ENCODE peak calls at places on chromosomes 11 and 22, in four cellular contexts. One of them, this sample, is unnamed.

GRCh38 chr11:43574949-43575915 is 105.3 kb upstream of the HSD17B12 start:
- ATAC-seq in aorta: peak; percentile 42
- ATAC-seq in body of pancreas: peak; percentile 33
- ATAC-seq in right cardiac atrium: peak; percentile 75
- ATAC-seq in this sample: no peak

GRCh38 chr11:27861706-27862430 is 161.6 kb upstream of the BDNF start:
- ATAC-seq in aorta: peak; percentile 66
- ATAC-seq in body of pancreas: no peak
- ATAC-seq in right cardiac atrium: peak; percentile 87
- ATAC-seq in this sample: peak; percentile 86

GRCh38 chr11:24196733-24197132 is 300.1 kb upstream of the LUZP2 start:
- ATAC-seq in aorta: no peak
- ATAC-seq in body of pancreas: no peak
- ATAC-seq in right cardiac atrium: no peak
- ATAC-seq in this sample: no peak

GRCh38 chr11:111001986-111002616 is 243.4 kb upstream of the POU2AF2 start:
- ATAC-seq in aorta: peak; percentile 83
- ATAC-seq in body of pancreas: no peak
- ATAC-seq in right cardiac atrium: peak; percentile 78
- ATAC-seq in this sample: peak; percentile 88

GRCh38 chr11:16612801-16613400 is 125.5 kb upstream of the C11orf58 start:
- ATAC-seq in aorta: peak; percentile 53
- ATAC-seq in body of pancreas: peak; percentile 13
- ATAC-seq in right cardiac atrium: peak; percentile 42
- ATAC-seq in this sample: peak; percentile 11

GRCh38 chr11:67032830-67033555 is 10.1 kb downstream of the SYT12 start:
- ATAC-seq in aorta: peak; percentile 85
- ATAC-seq in body of pancreas: no peak
- ATAC-seq in right cardiac atrium: peak; percentile 78
- ATAC-seq in this sample: no peak

GRCh38 chr22:24026733-24027132 is 15.6 kb downstream of the CABIN1 start:
- ATAC-seq in aorta: no peak
- ATAC-seq in body of pancreas: no peak
- ATAC-seq in right cardiac atrium: no peak
- ATAC-seq in this sample: no peak

GRCh38 chr11:57485217-57486007 is 25.1 kb downstream of the RTN4RL2 start:
- ATAC-seq in aorta: no peak
- ATAC-seq in body of pancreas: no peak
- ATAC-seq in right cardiac atrium: no peak
- ATAC-seq in this sample: no peak

GRCh38 chr11:130388607-130389205 is 39.7 kb downstream of the ADAMTS8 start:
- ATAC-seq in aorta: no peak
- ATAC-seq in body of pancreas: no peak
- ATAC-seq in right cardiac atrium: peak; percentile 53
- ATAC-seq in this sample: no peak

GRCh38 chr11:56251954-56252353 is at the start of gene OR5T3:
- ATAC-seq in aorta: no peak
- ATAC-seq in body of pancreas: no peak
- ATAC-seq in right cardiac atrium: no peak
- ATAC-seq in this sample: no peak

GRCh38 chr22:17402304-17402703 is 33.0 kb downstream of the CECR2 start:
- ATAC-seq in aorta: no peak
- ATAC-seq in body of pancreas: no peak
- ATAC-seq in right cardiac atrium: no peak
- ATAC-seq in this sample: no peak

GRCh38 chr11:111459506-111460270 is 52.5 kb downstream of the BTG4 start:
- ATAC-seq in aorta: no peak
- ATAC-seq in body of pancreas: no peak
- ATAC-seq in right cardiac atrium: no peak
- ATAC-seq in this sample: no peak

GRCh38 chr22:43116932-43117331 is 6.4 kb downstream of the BIK start:
- ATAC-seq in aorta: no peak
- ATAC-seq in body of pancreas: no peak
- ATAC-seq in right cardiac atrium: no peak
- ATAC-seq in this sample: no peak
- H3K4me1 ChIP-seq in aorta: no peaks in the 10 kb centered on the region
- H3K4me1 ChIP-seq in body of pancreas: peaks cover 21% of the 10 kb centered on the region
- H3K4me1 ChIP-seq in right cardiac atrium: no peaks in the 10 kb centered on the region
- H3K4me1 ChIP-seq in this sample: no peaks in the 10 kb centered on the region

GRCh38 chr11:116930177-116930576 is 92.8 kb upstream of the APOA1 start:
- ATAC-seq in aorta: peak; percentile 47
- ATAC-seq in body of pancreas: no peak
- ATAC-seq in right cardiac atrium: peak; percentile 60
- ATAC-seq in this sample: no peak

GRCh38 chr11:116931206-116931953 is 94.0 kb upstream of the APOA1 start:
- ATAC-seq in aorta: no peak
- ATAC-seq in body of pancreas: no peak
- ATAC-seq in right cardiac atrium: peak; percentile 90
- ATAC-seq in this sample: peak; percentile 39

GRCh38 chr11:116930586-116930985 is 93.2 kb upstream of the APOA1 start:
- ATAC-seq in aorta: peak; percentile 13
- ATAC-seq in body of pancreas: no peak
- ATAC-seq in right cardiac atrium: no peak
- ATAC-seq in this sample: no peak

GRCh38 chr11:116933961-116934360 is 96.5 kb upstream of the APOA1 start:
- ATAC-seq in aorta: no peak
- ATAC-seq in body of pancreas: no peak
- ATAC-seq in right cardiac atrium: no peak
- ATAC-seq in this sample: no peak

DNA sequence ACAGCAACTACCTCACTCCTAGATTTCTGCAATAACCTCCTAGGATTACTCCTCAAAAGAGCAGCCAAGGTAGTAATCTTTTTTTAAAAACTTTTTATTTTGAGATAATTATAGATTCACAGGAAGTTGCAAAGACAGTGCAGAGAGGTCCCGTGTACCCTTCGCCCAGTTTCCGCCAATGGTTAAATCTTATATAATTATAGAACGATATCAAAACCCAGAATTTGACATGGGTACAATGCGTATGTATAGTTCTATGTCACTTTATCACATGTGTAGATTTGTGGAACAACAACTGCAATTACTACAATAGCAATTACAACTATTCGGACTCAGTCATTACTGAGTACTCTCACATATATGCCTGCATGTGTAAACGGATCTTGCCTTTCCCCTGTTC is 94.8 kb upstream of the APOA1 start:
- ATAC-seq in aorta: no peak
- ATAC-seq in body of pancreas: no peak
- ATAC-seq in right cardiac atrium: no peak
- ATAC-seq in this sample: no peak
- H3K27ac ChIP-seq in aorta: no peak overlapping the region
- H3K27ac ChIP-seq in body of pancreas: no peak overlapping the region
- H3K27ac ChIP-seq in right cardiac atrium: no peak overlapping the region
- H3K27ac ChIP-seq in this sample: peak overlapping the region; percentile 63

GRCh38 chr22:29006346-29006745 is 55.3 kb downstream of the C22orf31 start:
- ATAC-seq in aorta: no peak
- ATAC-seq in body of pancreas: no peak
- ATAC-seq in right cardiac atrium: no peak
- ATAC-seq in this sample: no peak
- H3K4me1 ChIP-seq in aorta: no peaks in the 10 kb centered on the region
- H3K4me1 ChIP-seq in body of pancreas: peaks cover 45% of the 10 kb centered on the region
- H3K4me1 ChIP-seq in right cardiac atrium: peaks cover 10% of the 10 kb centered on the region
- H3K4me1 ChIP-seq in this sample: peaks cover 7% of the 10 kb centered on the region

GRCh38 chr11:76632492-76632891 is 38.1 kb downstream of the LRRC32 start:
- ATAC-seq in aorta: no peak
- ATAC-seq in body of pancreas: no peak
- ATAC-seq in right cardiac atrium: no peak
- ATAC-seq in this sample: no peak

GRCh38 chr11:76629133-76629852 is 41.3 kb downstream of the LRRC32 start:
- ATAC-seq in aorta: peak; percentile 74
- ATAC-seq in body of pancreas: peak; percentile 60
- ATAC-seq in right cardiac atrium: peak; percentile 91
- ATAC-seq in this sample: peak; percentile 81

GRCh38 chr11:76630600-76630999 is 39.9 kb downstream of the LRRC32 start:
- ATAC-seq in aorta: peak; percentile 21
- ATAC-seq in body of pancreas: no peak
- ATAC-seq in right cardiac atrium: no peak
- ATAC-seq in this sample: no peak

GRCh38 chr11:76629853-76630599 is 40.5 kb downstream of the LRRC32 start:
- ATAC-seq in aorta: peak; percentile 81
- ATAC-seq in body of pancreas: peak; percentile 61
- ATAC-seq in right cardiac atrium: peak; percentile 90
- ATAC-seq in this sample: peak; percentile 77

DNA sequence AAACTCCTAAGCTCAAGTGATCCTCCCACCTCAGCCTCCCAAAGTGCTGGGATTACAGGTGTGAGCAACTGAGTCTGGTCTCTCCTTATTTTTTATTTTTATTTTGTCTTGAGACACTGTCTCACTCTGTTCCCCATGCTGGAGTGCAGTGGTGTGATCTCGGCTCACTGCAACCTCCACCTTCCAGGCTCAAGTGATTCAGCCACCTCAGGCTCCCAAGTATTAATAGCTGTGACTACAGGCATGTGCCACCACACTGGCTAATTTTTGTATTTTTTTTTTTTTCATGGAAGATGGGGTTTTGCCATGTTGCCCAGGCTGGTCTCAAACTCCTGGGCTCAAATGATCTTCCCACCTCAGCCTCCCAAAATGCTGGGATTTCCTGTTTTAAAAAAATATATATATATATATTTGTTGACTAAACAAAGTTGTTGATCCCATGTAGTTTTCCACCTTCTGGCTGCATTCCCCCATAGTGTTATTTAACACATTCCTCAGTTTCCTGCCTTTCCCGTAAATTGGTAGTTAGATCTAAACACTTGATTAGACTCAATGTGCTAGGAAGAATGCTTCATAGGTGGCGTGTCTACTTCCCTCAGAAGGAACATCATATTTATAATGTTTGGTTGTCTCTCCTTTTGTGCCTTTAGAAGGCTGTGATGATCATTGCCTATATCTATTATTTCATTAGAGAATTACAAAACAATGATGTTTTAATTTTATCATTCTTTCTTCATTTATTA is 38.8 kb downstream of the LRRC32 start:
- ATAC-seq in aorta: no peak
- ATAC-seq in body of pancreas: no peak
- ATAC-seq in right cardiac atrium: no peak
- ATAC-seq in this sample: no peak
- H3K27ac ChIP-seq in aorta: no peak overlapping the region
- H3K27ac ChIP-seq in body of pancreas: no peak overlapping the region
- H3K27ac ChIP-seq in right cardiac atrium: no peak overlapping the region
- H3K27ac ChIP-seq in this sample: no peak overlapping the region

GRCh38 chr22:30307026-30307574 is 17.8 kb upstream of the CASTOR1 start:
- ATAC-seq in aorta: no peak
- ATAC-seq in body of pancreas: no peak
- ATAC-seq in right cardiac atrium: no peak
- ATAC-seq in this sample: no peak

GRCh38 chr22:30306629-30307016 is 17.3 kb upstream of the CASTOR1 start:
- ATAC-seq in aorta: no peak
- ATAC-seq in body of pancreas: no peak
- ATAC-seq in right cardiac atrium: no peak
- ATAC-seq in this sample: no peak

GRCh38 chr22:30308518-30309230 is 18.1 kb downstream of the TBC1D10A start:
- ATAC-seq in aorta: no peak
- ATAC-seq in body of pancreas: no peak
- ATAC-seq in right cardiac atrium: no peak
- ATAC-seq in this sample: no peak

GRCh38 chr22:30305906-30306628 is 16.8 kb upstream of the CASTOR1 start:
- ATAC-seq in aorta: no peak
- ATAC-seq in body of pancreas: no peak
- ATAC-seq in right cardiac atrium: no peak
- ATAC-seq in this sample: no peak

GRCh38 chr22:30308096-30308495 is 18.6 kb downstream of the TBC1D10A start:
- ATAC-seq in aorta: no peak
- ATAC-seq in body of pancreas: no peak
- ATAC-seq in right cardiac atrium: no peak
- ATAC-seq in this sample: no peak
- H3K4me1 ChIP-seq in aorta: peaks cover 24% of the 10 kb centered on the region
- H3K4me1 ChIP-seq in body of pancreas: peaks cover 93% of the 10 kb centered on the region
- H3K4me1 ChIP-seq in right cardiac atrium: peaks cover 64% of the 10 kb centered on the region
- H3K4me1 ChIP-seq in this sample: peaks cover 38% of the 10 kb centered on the region

GRCh38 chr11:31651822-31652221 is 142.3 kb downstream of the ELP4 start:
- ATAC-seq in aorta: no peak
- ATAC-seq in body of pancreas: no peak
- ATAC-seq in right cardiac atrium: no peak
- ATAC-seq in this sample: no peak

GRCh38 chr11:31655483-31655882 is 145.9 kb downstream of the ELP4 start:
- ATAC-seq in aorta: no peak
- ATAC-seq in body of pancreas: no peak
- ATAC-seq in right cardiac atrium: no peak
- ATAC-seq in this sample: no peak

GRCh38 chr11:31652528-31652927 is 143.0 kb downstream of the ELP4 start:
- ATAC-seq in aorta: no peak
- ATAC-seq in body of pancreas: no peak
- ATAC-seq in right cardiac atrium: no peak
- ATAC-seq in this sample: no peak

GRCh38 chr11:31657091-31657490 is 147.5 kb downstream of the ELP4 start:
- ATAC-seq in aorta: no peak
- ATAC-seq in body of pancreas: no peak
- ATAC-seq in right cardiac atrium: no peak
- ATAC-seq in this sample: no peak

DNA sequence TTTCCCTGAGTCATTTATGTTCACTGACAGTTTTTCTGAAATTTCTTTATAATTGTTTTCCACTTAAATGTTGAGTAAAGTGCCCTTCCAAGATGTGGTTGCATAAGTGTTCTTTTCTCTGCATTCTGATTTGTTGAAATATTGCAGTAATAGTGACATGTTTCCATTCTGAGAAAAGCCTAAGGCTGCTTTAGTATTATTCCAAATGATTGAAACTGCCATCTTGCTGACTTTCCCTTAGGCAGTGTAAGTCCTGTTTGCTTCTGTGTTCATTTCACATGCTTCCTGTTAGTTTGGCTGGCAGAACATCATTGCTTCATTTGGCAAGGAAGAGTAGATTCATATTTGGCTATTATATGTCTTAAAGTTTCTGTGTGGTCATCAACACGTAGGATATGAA is 146.5 kb downstream of the ELP4 start:
- ATAC-seq in aorta: no peak
- ATAC-seq in body of pancreas: no peak
- ATAC-seq in right cardiac atrium: no peak
- ATAC-seq in this sample: no peak
- H3K27ac ChIP-seq in aorta: no peak overlapping the region
- H3K27ac ChIP-seq in body of pancreas: no peak overlapping the region
- H3K27ac ChIP-seq in right cardiac atrium: no peak overlapping the region
- H3K27ac ChIP-seq in this sample: no peak overlapping the region

DNA sequence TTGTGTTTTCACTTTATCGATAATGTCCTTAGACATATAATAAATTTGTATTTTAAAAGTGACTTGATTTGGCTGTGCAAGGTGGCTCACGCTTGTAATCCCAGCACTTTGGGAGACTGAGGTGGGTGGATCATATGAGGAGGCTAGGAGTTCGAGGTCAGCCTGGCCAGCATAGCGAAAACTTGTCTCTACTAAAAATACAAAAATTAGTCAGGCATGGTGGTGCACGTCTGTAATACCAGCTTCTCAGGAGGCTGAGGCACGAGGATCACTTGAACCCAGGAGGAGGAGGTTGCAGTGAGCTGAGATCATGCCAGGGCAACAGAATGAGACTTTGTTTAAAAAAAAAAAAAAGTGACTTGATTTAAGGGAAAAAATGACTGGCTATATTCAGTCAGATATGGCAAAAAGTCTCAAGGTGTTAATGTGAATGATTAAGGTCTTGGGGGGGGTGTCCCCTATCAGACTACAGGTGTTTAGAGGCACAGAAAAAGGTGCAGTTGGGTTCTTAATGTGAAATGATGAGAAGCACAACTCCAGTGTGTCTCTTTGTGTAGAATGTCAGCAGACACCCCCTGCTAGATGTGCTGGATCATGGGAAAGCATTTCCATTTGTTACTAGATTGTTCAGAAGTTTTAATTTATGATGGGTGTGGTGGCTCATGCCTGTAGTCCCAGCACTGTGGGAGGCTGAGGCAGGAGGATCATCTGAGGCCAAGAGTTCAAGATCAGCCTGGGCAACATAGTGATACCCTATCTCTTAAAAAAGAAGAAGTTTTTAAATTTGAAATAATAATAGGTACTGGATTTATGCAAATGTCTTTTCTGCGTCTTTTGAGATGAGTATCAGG is 17.0 kb downstream of the NEAT1 start:
- ATAC-seq in aorta: no peak
- ATAC-seq in body of pancreas: no peak
- ATAC-seq in right cardiac atrium: no peak
- ATAC-seq in this sample: no peak
- H3K4me1 ChIP-seq in aorta: no peaks in the 10 kb centered on the region
- H3K4me1 ChIP-seq in body of pancreas: peaks cover 82% of the 10 kb centered on the region
- H3K4me1 ChIP-seq in right cardiac atrium: peaks cover 19% of the 10 kb centered on the region
- H3K4me1 ChIP-seq in this sample: peaks cover 99% of the 10 kb centered on the region